ENCODE peak calls at places on chromosomes 13 and 19, in four cellular contexts. M, Z, J and B are unnamed samples.

GRCh38 chr19:46748325-46749109 is 2.3 kb upstream of the STRN4 start:
- DNase-seq in M (peak), Z (no peak), J (peak), B (peak)

GRCh38 chr19:55472463-55472862 is 4.0 kb upstream of the ZNF628 start:
- DNase-seq in M (no peak), Z (no peak), J (no peak), B (no peak)

GRCh38 chr19:33666196-33666595 is 44.4 kb downstream of the CHST8 start:
- DNase-seq in M (no peak), Z (no peak), J (no peak), B (no peak)

GRCh38 chr19:11168568-11168967 is 13.0 kb upstream of the SPC24 start:
- DNase-seq in M (no peak), Z (no peak), J (no peak), B (no peak)

GRCh38 chr19:48556163-48556562 is 4.2 kb downstream of the SULT2B1 start:
- DNase-seq in M (no peak), Z (no peak), J (no peak), B (peak)

GRCh38 chr19:58154287-58154678 is 3.7 kb upstream of the ZNF329 start:
- DNase-seq in M (peak), Z (peak), J (peak), B (peak)

GRCh38 chr13:106537521-106537920 is 2.1 kb upstream of the EFNB2 start:
- DNase-seq in M (no peak), Z (no peak), J (no peak), B (no peak)

GRCh38 chr19:40616178-40616577 is 15.0 kb downstream of the LTBP4 start:
- DNase-seq in M (no peak), Z (no peak), J (no peak), B (no peak)

GRCh38 chr19:52095172-52096014 is at the start of gene ZNF841:
- DNase-seq in M (peak), Z (peak), J (peak), B (peak)

GRCh38 chr13:34591801-34592454 is 350.1 kb upstream of the NBEA start:
- DNase-seq in M (peak), Z (peak), J (no peak), B (peak)

DNA sequence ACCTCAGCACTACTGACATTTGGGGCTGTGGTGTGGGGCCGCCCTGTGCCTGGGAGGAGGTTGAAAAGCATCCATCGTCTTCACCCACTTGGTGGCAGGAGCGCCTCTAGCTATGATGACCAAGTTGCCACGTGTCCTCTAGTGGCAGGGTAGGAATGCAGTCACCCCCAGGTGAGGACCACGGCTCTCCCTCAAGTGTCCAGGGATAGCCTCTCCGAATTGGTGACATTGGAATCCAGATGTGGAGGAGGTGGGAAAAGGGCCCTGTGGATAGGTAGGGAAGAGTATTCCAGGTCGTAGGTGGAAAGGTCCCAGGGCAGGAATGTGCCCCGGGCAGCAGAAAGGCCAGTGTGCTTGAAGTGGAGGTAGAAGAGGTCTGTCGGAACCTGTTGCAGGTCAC is 37.6 kb downstream of the ARHGEF18 start:
- DNase-seq in M (no peak), Z (no peak), J (no peak), B (no peak)
- TF ChIP-seq CTCF in M (no peak), Z (no peak), J (no peak), B (no peak)

GRCh38 chr13:49649244-49649962 is 21.1 kb downstream of the ARL11 start:
- DNase-seq in M (no peak), Z (no peak), J (no peak), B (no peak)
- TF ChIP-seq CTCF in M (peak), Z (no peak), J (no peak), B (peak)

GRCh38 chr19:35291916-35292315 is at the start of gene MAG:
- DNase-seq in M (no peak), Z (no peak), J (no peak), B (no peak)

GRCh38 chr19:35292986-35293732 is 1.2 kb downstream of the MAG start:
- DNase-seq in M (no peak), Z (no peak), J (no peak), B (no peak)

GRCh38 chr19:35293733-35294309 is 1.9 kb downstream of the MAG start:
- DNase-seq in M (no peak), Z (no peak), J (no peak), B (no peak)

GRCh38 chr19:35291259-35291658 is 702 bp upstream of the MAG start:
- DNase-seq in M (no peak), Z (no peak), J (no peak), B (no peak)

GRCh38 chr19:35292421-35292820 is 460 bp downstream of the MAG start:
- DNase-seq in M (no peak), Z (no peak), J (no peak), B (no peak)
- TF ChIP-seq CTCF in M (no peak), Z (no peak), J (no peak), B (no peak)

GRCh38 chr13:78129850-78130249 is 211.2 kb upstream of the EDNRB start:
- DNase-seq in M (no peak), Z (no peak), J (no peak), B (no peak)

GRCh38 chr13:78136966-78137365 is 218.3 kb upstream of the EDNRB start:
- DNase-seq in M (no peak), Z (no peak), J (no peak), B (no peak)

GRCh38 chr13:78137404-78138142 is 218.9 kb upstream of the EDNRB start:
- DNase-seq in M (peak), Z (peak), J (peak), B (peak)

GRCh38 chr13:78133511-78133910 is 214.9 kb upstream of the EDNRB start:
- DNase-seq in M (no peak), Z (no peak), J (no peak), B (no peak)

DNA sequence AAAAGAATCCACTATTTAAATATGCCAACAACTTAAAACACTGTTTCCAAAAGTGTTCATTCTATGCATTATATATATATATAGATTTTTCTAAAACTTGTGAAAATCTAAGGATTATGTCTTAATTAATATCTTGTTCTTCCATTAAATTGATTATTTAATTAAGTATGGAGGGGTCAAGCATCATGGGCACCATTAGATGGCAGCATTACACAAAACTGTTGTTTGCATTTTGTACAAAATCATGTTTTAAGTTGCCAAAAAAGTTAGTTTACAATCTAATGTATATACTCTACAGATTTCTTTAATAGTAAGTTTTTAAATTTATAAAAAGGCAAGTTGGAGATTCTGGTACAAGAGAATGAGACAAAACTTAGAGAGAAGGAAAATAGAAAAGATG is 213.2 kb upstream of the EDNRB start:
- DNase-seq in M (no peak), Z (no peak), J (no peak), B (no peak)
- TF ChIP-seq CTCF in M (peak), Z (no peak), J (peak), B (no peak)

DNA sequence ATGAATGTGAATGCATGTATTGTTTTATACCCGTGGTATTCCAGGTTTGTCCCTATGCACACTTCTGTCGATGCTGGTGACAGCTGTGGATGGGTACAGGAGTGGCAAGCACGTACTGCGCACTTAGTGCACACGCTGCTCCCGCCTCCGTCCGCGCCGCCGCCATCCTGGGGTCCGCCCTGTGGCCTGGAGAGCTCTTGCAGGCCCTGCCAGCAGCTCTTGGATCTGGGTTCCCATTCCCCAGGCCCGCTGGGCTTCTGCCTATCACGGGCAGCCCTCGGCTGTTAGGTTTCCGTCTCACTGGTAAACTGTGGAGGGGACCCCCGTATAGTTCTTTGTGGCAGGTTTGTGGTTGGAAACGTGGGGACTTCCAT is 4.0 kb downstream of the GNA11 start:
- DNase-seq in M (no peak), Z (no peak), J (no peak), B (no peak)
- TF ChIP-seq CTCF in M (no peak), Z (no peak), J (no peak), B (no peak)

GRCh38 chr19:14315433-14315832 is 65.8 kb upstream of the ADGRE5 start:
- DNase-seq in M (no peak), Z (no peak), J (no peak), B (no peak)

GRCh38 chr19:14322889-14323463 is 58.3 kb upstream of the ADGRE5 start:
- DNase-seq in M (no peak), Z (no peak), J (no peak), B (no peak)

GRCh38 chr19:14317157-14317556 is 64.1 kb upstream of the ADGRE5 start:
- DNase-seq in M (no peak), Z (no peak), J (no peak), B (no peak)

GRCh38 chr19:14320253-14320652 is 61.0 kb upstream of the ADGRE5 start:
- DNase-seq in M (no peak), Z (no peak), J (no peak), B (no peak)

GRCh38 chr19:14318873-14319272 is 62.4 kb upstream of the ADGRE5 start:
- DNase-seq in M (peak), Z (no peak), J (peak), B (peak)
- TF ChIP-seq CTCF in M (no peak), Z (no peak), J (no peak), B (no peak)

GRCh38 chr13:35957174-35957867 is 173.9 kb downstream of the DCLK1 start:
- DNase-seq in M (no peak), Z (no peak), J (no peak), B (no peak)

GRCh38 chr13:35954207-35954560 is 177.0 kb downstream of the DCLK1 start:
- DNase-seq in M (no peak), Z (no peak), J (no peak), B (no peak)

GRCh38 chr13:35956074-35956473 is 175.1 kb downstream of the DCLK1 start:
- DNase-seq in M (no peak), Z (no peak), J (no peak), B (no peak)

GRCh38 chr13:35957996-35958395 is 173.2 kb downstream of the DCLK1 start:
- DNase-seq in M (no peak), Z (no peak), J (no peak), B (no peak)

DNA sequence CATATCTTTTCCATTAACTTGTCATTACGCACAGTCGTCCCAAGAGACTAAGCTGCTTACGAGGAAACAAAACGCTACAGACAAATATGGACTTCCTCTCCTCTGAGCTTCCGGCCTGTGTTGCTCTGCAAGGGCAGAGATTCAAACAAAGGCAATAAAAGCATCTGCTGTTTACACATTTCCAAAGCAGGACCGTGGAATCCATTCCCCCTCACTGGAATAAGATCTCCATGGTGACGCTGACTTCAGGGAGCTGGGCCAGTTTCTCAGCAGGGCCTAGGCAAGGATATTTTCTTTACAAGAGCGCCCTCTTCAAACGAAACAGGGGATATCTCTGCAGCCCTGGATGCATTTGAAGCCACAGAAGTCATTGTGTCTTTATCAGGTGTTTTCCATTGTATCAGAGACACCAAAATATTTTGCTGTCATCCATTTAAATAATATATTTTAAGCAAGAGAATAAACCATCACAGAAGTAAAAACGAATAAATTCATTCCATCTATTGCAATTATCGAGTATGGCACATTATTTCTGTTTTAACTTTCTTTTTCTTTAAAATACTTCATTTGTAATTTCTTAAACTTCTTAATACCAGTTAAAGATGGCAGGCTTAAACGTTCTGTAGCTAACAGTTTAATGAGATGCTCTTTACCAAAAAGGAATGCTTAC is 177.5 kb downstream of the DCLK1 start:
- DNase-seq in M (peak), Z (peak), J (peak), B (peak)
- TF ChIP-seq CTCF in M (peak), Z (no peak), J (peak), B (peak)

GRCh38 chr13:97588993-97589392 is 155.0 kb downstream of the RAP2A start:
- DNase-seq in M (no peak), Z (no peak), J (no peak), B (no peak)
- TF ChIP-seq CTCF in M (no peak), Z (no peak), J (no peak), B (no peak)

GRCh38 chr19:39499082-39499642 is 415 bp downstream of the DLL3 start:
- DNase-seq in M (no peak), Z (no peak), J (peak), B (no peak)

GRCh38 chr19:39500543-39500942 is 1.8 kb downstream of the DLL3 start:
- DNase-seq in M (no peak), Z (no peak), J (no peak), B (no peak)

GRCh38 chr19:39499932-39500331 is 1.2 kb downstream of the DLL3 start:
- DNase-seq in M (no peak), Z (no peak), J (no peak), B (no peak)

GRCh38 chr19:39501340-39501739 is 2.6 kb downstream of the DLL3 start:
- DNase-seq in M (no peak), Z (no peak), J (no peak), B (no peak)

DNA sequence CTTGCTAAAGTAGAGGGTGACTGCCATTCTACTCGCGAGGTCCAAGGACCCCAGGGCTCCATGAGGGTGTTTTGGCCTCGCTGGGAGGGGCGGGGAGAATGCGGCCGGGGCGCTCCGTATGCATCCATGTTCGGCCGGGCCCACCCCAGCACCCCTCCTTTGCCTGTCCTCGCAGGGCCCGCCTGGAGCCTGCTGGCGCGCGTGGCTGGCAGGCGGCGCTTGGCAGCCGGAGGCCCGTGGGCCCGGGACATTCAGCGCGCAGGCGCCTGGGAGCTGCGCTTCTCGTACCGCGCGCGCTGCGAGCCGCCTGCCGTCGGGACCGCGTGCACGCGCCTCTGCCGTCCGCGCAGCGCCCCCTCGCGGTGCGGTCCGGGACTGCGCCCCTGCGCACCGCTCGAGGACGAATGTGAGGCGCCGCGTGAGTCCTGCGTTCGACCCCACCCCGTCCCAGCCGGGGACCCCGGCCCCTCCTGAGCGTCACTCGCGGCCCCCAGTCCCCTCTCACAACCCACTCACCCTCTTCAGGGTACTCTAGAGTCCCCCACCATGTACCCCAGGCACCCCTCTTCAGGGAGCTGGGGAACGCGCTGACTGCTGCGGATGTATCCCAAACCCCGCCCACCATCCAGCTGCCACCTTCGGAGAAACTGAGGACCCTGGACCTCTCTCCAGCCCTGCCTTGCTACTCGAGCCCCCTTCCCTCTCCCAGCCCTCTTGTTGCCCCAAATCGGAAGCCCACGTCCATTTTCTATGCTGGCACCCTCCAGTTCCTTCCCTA is 4.1 kb downstream of the DLL3 start:
- DNase-seq in M (peak), Z (no peak), J (peak), B (peak)
- TF ChIP-seq CTCF in M (peak), Z (peak), J (peak), B (peak)